ENCODE peak calls at places on chromosomes 12 and 14, in five cellular contexts. J is HCT116, K is tibial nerve, G is IMR-90, R is astrocyte. S is an unnamed sample. For H3K36me3, the result is how much of the 10 kb centered on the place peaks cover.

GRCh38 chr14:104798300-104799238 is 2.3 kb upstream of the ZBTB42 start:
- DNase-seq in J (no peak), K (no peak), G (no peak), R (no peak), S (no peak)

GRCh38 chr12:121015825-121016766 is at the start of gene C12orf43:
- DNase-seq in J (peak), K (peak), G (peak), R (peak), S (peak)

GRCh38 chr14:91835197-91835919 is 32.0 kb downstream of the TC2N start:
- DNase-seq in J (no peak), K (no peak), G (no peak), R (no peak), S (no peak)

GRCh38 chr12:3646561-3647241 is 106.2 kb downstream of the CRACR2A start:
- DNase-seq in J (no peak), K (no peak), G (no peak), R (no peak), S (no peak)

GRCh38 chr12:85329913-85330312 is 49.9 kb downstream of the ALX1 start:
- DNase-seq in J (no peak), K (no peak), G (no peak), R (no peak), S (no peak)

GRCh38 chr12:128245106-128245505 is 21.9 kb upstream of the TMEM132C start:
- DNase-seq in J (no peak), K (no peak), G (no peak), R (no peak), S (no peak)

GRCh38 chr12:10717410-10717809 is 5.7 kb downstream of the YBX3 start:
- DNase-seq in J (no peak), K (no peak), G (peak), R (peak), S (no peak)

GRCh38 chr14:50677527-50678063 is 9.5 kb upstream of the SAV1 start:
- DNase-seq in J (peak), K (no peak), G (peak), R (peak), S (peak)

GRCh38 chr14:75126679-75127473 is at the start of gene NEK9:
- DNase-seq in J (peak), K (peak), G (peak), R (peak), S (peak)

GRCh38 chr12:61536525-61536924 is 723.7 kb upstream of the USP15 start:
- DNase-seq in J (no peak), K (no peak), G (no peak), R (no peak), S (no peak)

GRCh38 chr14:93160353-93160801 is 24.3 kb downstream of the MOAP1 start:
- DNase-seq in J (peak), K (no peak), G (no peak), R (no peak), S (peak)

GRCh38 chr12:6606331-6607131 is 648 bp downstream of the CHD4 start:
- DNase-seq in J (no peak), K (peak), G (peak), R (no peak), S (no peak)

GRCh38 chr14:91417983-91418386 is 365 bp upstream of the CCDC88C start:
- DNase-seq in J (peak), K (no peak), G (no peak), R (no peak), S (peak)

GRCh38 chr14:36656769-36657408 is 4.8 kb upstream of the PAX9 start:
- DNase-seq in J (no peak), K (no peak), G (no peak), R (no peak), S (no peak)

GRCh38 chr12:120903382-120903817 is 758 bp downstream of the SPPL3 start:
- DNase-seq in J (no peak), K (peak), G (peak), R (no peak), S (peak)

GRCh38 chr14:35138585-35138984 is 16.2 kb downstream of the PRORP start:
- DNase-seq in J (no peak), K (no peak), G (no peak), R (no peak), S (no peak)

GRCh38 chr14:36238666-36239363 is 62.3 kb upstream of the PTCSC3 start:
- DNase-seq in J (no peak), K (no peak), G (peak), R (peak), S (peak)

GRCh38 chr12:132084681-132085635 is 59.2 kb downstream of the DDX51 start:
- DNase-seq in J (no peak), K (peak), G (peak), R (peak), S (peak)

GRCh38 chr12:96397756-96398421 is 2.4 kb downstream of the CDK17 start:
- DNase-seq in J (no peak), K (no peak), G (peak), R (peak), S (peak)

GRCh38 chr14:66070542-66071319 is 415.4 kb upstream of the CCDC196 start:
- DNase-seq in J (peak), K (peak), G (no peak), R (no peak), S (peak)

GRCh38 chr12:83527700-83528281 is 841.1 kb downstream of the TMTC2 start:
- DNase-seq in J (no peak), K (no peak), G (no peak), R (no peak), S (no peak)

GRCh38 chr12:27018071-27018470 is 3.9 kb upstream of the TM7SF3 start:
- DNase-seq in J (no peak), K (no peak), G (no peak), R (no peak), S (no peak)

GRCh38 chr14:54348001-54348611 is 48.7 kb upstream of the CDKN3 start:
- DNase-seq in J (peak), K (peak), G (peak), R (no peak), S (peak)

GRCh38 chr14:59069455-59069854 is 119.0 kb upstream of the DAAM1 start:
- DNase-seq in J (no peak), K (no peak), G (no peak), R (no peak), S (no peak)

GRCh38 chr14:101462726-101463565 is 98.3 kb upstream of the DIO3 start:
- DNase-seq in J (no peak), K (no peak), G (no peak), R (no peak), S (peak)

DNA sequence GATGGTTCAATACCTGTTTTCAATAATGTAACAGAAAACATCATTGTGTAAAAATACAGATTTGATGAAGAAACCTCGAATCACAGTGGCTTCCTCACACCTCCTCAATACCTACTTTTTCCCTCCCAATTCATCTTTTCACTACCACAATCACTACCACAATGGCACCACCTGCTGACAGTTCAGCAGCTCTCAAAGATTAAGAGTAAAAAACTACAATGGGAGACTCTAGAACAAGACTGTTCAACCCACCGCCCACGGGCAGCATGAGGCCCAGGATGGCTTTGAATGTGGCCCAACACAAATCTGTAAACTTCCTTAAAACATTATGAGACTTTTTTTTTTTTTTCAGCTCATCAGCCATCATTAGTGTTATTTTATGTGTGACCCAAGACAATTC is 15.2 kb downstream of the MED6 start:
- DNase-seq in J (no peak), K (no peak), G (peak), R (no peak), S (peak)
- TF ChIP-seq CTCF in J (peak), K (no peak), G (peak), R (no peak), S (no peak)

GRCh38 chr14:31142455-31143087 is 65.0 kb downstream of the HECTD1 start:
- DNase-seq in J (no peak), K (no peak), G (no peak), R (no peak), S (no peak)

GRCh38 chr14:31139301-31139847 is 68.2 kb downstream of the HECTD1 start:
- DNase-seq in J (no peak), K (no peak), G (no peak), R (no peak), S (no peak)

GRCh38 chr14:31133133-31133532 is 74.5 kb downstream of the HECTD1 start:
- DNase-seq in J (no peak), K (no peak), G (no peak), R (no peak), S (no peak)

GRCh38 chr14:31137214-31137889 is 70.2 kb downstream of the HECTD1 start:
- DNase-seq in J (peak), K (no peak), G (no peak), R (no peak), S (peak)

DNA sequence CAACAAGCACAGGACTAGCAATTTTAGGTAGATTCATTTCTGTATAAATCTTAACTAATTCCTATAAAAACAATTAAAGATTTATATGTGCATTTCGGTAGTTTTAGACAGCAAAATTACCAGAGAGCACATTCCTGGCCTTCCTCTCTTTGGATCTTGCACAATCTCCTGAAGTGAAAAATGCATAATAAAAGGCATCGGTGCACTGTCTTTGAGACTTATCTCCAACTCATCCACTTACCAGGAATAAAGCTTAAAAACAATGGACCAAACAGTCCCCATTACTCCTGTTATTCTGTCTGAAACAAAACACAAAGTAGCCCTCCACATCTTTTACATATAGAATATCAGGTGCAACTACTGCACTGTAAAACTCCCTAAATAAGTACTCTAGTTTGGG is 69.3 kb downstream of the HECTD1 start:
- DNase-seq in J (no peak), K (no peak), G (peak), R (no peak), S (no peak)
- H3K36me3 ChIP-seq in J (under half), K (half or more), G (under half), R (under half), S (half or more)

DNA sequence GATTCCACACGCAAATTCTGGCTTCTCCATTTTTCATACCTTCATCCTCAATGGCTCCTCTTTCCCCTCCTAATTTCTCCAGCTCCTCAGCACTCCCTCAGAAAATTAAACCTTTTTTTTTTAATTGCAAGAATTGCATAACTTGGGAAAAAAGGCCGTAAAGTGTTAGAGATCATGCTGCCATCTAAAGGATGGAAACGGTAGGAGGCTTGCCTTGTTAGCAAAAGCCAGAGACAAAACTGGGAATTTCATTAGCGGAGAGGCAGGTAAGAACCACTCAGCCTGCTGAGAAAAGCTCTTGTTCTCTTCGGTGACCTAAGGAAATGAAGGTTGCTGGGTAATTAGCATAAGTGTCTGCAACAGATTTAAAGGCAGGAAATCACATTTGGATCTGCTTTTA is 204.3 kb downstream of the AEBP2 start:
- DNase-seq in J (peak), K (peak), G (peak), R (peak), S (peak)
- TF ChIP-seq CTCF in J (peak), K (peak), G (peak), R (peak), S (peak)

GRCh38 chr14:73253721-73254120 is 16.4 kb downstream of the PAPLN start:
- DNase-seq in J (no peak), K (no peak), G (no peak), R (no peak), S (no peak)
- H3K36me3 ChIP-seq in J (under half), K (half or more), G (under half), R (under half), S (under half)

S was measured in PC-3.